ENCODE peak calls at places on chromosome 12, in nine cellular contexts. One of them, this sample, is unnamed.

GRCh38 chr12:13465641-13466040 is 269.1 kb downstream of the EMP1 start:
- DNase-seq in Peyer's patch: no peak
- DNase-seq in A549: no peak
- DNase-seq in lower leg skin: no peak
- DNase-seq in heart left ventricle: peak; percentile 25
- DNase-seq in prostate gland: no peak
- DNase-seq in IMR-90: no peak
- DNase-seq in tibial nerve: no peak
- DNase-seq in HepG2: no peak
- DNase-seq in this sample: no peak

GRCh38 chr12:103482365-103482764 is 13.4 kb downstream of the C12orf42 start:
- DNase-seq in Peyer's patch: no peak
- DNase-seq in A549: no peak
- DNase-seq in lower leg skin: no peak
- DNase-seq in heart left ventricle: no peak
- DNase-seq in prostate gland: no peak
- DNase-seq in IMR-90: no peak
- DNase-seq in tibial nerve: no peak
- DNase-seq in HepG2: no peak
- DNase-seq in this sample: no peak

GRCh38 chr12:87127272-87127671 is 871.1 kb upstream of the MGAT4C start:
- DNase-seq in Peyer's patch: no peak
- DNase-seq in A549: no peak
- DNase-seq in lower leg skin: no peak
- DNase-seq in heart left ventricle: no peak
- DNase-seq in prostate gland: no peak
- DNase-seq in IMR-90: peak; percentile 61
- DNase-seq in tibial nerve: no peak
- DNase-seq in HepG2: no peak
- DNase-seq in this sample: no peak

GRCh38 chr12:113333877-113334785 is 778 bp downstream of the SLC8B1 start:
- DNase-seq in Peyer's patch: peak; percentile 54
- DNase-seq in A549: no peak
- DNase-seq in lower leg skin: peak; percentile 31
- DNase-seq in heart left ventricle: no peak
- DNase-seq in prostate gland: no peak
- DNase-seq in IMR-90: no peak
- DNase-seq in tibial nerve: no peak
- DNase-seq in HepG2: no peak
- DNase-seq in this sample: peak; percentile 39

GRCh38 chr12:121799175-121799841 is 4.5 kb upstream of the SETD1B start:
- DNase-seq in Peyer's patch: peak; percentile 83
- DNase-seq in A549: peak; percentile 94
- DNase-seq in lower leg skin: peak; percentile 82
- DNase-seq in heart left ventricle: peak; percentile 83
- DNase-seq in prostate gland: peak; percentile 84
- DNase-seq in IMR-90: peak; percentile 85
- DNase-seq in tibial nerve: peak; percentile 52
- DNase-seq in HepG2: peak; percentile 77
- DNase-seq in this sample: peak; percentile 70

GRCh38 chr12:101852998-101853397 is 22.2 kb upstream of the GNPTAB start:
- DNase-seq in Peyer's patch: no peak
- DNase-seq in A549: no peak
- DNase-seq in lower leg skin: no peak
- DNase-seq in heart left ventricle: no peak
- DNase-seq in prostate gland: no peak
- DNase-seq in IMR-90: no peak
- DNase-seq in tibial nerve: no peak
- DNase-seq in HepG2: no peak
- DNase-seq in this sample: no peak

GRCh38 chr12:4284306-4284705 is 10.7 kb downstream of the CCND2 start:
- DNase-seq in Peyer's patch: no peak
- DNase-seq in A549: no peak
- DNase-seq in lower leg skin: no peak
- DNase-seq in heart left ventricle: no peak
- DNase-seq in prostate gland: no peak
- DNase-seq in IMR-90: no peak
- DNase-seq in tibial nerve: no peak
- DNase-seq in HepG2: no peak
- DNase-seq in this sample: no peak

GRCh38 chr12:86837246-86837645 is 581.1 kb upstream of the MGAT4C start:
- DNase-seq in Peyer's patch: no peak
- DNase-seq in A549: no peak
- DNase-seq in lower leg skin: no peak
- DNase-seq in heart left ventricle: no peak
- DNase-seq in prostate gland: no peak
- DNase-seq in IMR-90: no peak
- DNase-seq in tibial nerve: no peak
- DNase-seq in HepG2: no peak
- DNase-seq in this sample: no peak

GRCh38 chr12:124508323-124509096 is 58.9 kb downstream of the NCOR2 start:
- DNase-seq in Peyer's patch: peak; percentile 59
- DNase-seq in A549: no peak
- DNase-seq in lower leg skin: no peak
- DNase-seq in heart left ventricle: no peak
- DNase-seq in prostate gland: no peak
- DNase-seq in IMR-90: peak; percentile 27
- DNase-seq in tibial nerve: peak; percentile 59
- DNase-seq in HepG2: no peak
- DNase-seq in this sample: no peak

GRCh38 chr12:99024870-99025269 is 379.8 kb downstream of the APAF1 start:
- DNase-seq in Peyer's patch: no peak
- DNase-seq in A549: no peak
- DNase-seq in lower leg skin: no peak
- DNase-seq in heart left ventricle: no peak
- DNase-seq in prostate gland: no peak
- DNase-seq in IMR-90: no peak
- DNase-seq in tibial nerve: no peak
- DNase-seq in HepG2: no peak
- DNase-seq in this sample: no peak

GRCh38 chr12:113955109-113955970 is 10.8 kb downstream of the RBM19 start:
- DNase-seq in Peyer's patch: peak; percentile 51
- DNase-seq in A549: peak; percentile 70
- DNase-seq in lower leg skin: no peak
- DNase-seq in heart left ventricle: no peak
- DNase-seq in prostate gland: no peak
- DNase-seq in IMR-90: peak; percentile 7
- DNase-seq in tibial nerve: no peak
- DNase-seq in HepG2: peak; percentile 49
- DNase-seq in this sample: peak; percentile 13

GRCh38 chr12:10395390-10395998 is 5.7 kb upstream of the KLRK1 start:
- DNase-seq in Peyer's patch: no peak
- DNase-seq in A549: peak; percentile 91
- DNase-seq in lower leg skin: peak; percentile 43
- DNase-seq in heart left ventricle: no peak
- DNase-seq in prostate gland: peak; percentile 75
- DNase-seq in IMR-90: peak; percentile 71
- DNase-seq in tibial nerve: no peak
- DNase-seq in HepG2: peak; percentile 85
- DNase-seq in this sample: peak; percentile 46

GRCh38 chr12:5060958-5061357 is 17.3 kb downstream of the KCNA5 start:
- DNase-seq in Peyer's patch: no peak
- DNase-seq in A549: no peak
- DNase-seq in lower leg skin: no peak
- DNase-seq in heart left ventricle: no peak
- DNase-seq in prostate gland: no peak
- DNase-seq in IMR-90: no peak
- DNase-seq in tibial nerve: no peak
- DNase-seq in HepG2: no peak
- DNase-seq in this sample: no peak

GRCh38 chr12:95993907-95994306 is 2.2 kb downstream of the HAL start:
- DNase-seq in Peyer's patch: no peak
- DNase-seq in A549: no peak
- DNase-seq in lower leg skin: no peak
- DNase-seq in heart left ventricle: no peak
- DNase-seq in prostate gland: no peak
- DNase-seq in IMR-90: no peak
- DNase-seq in tibial nerve: no peak
- DNase-seq in HepG2: no peak
- DNase-seq in this sample: no peak

GRCh38 chr12:18103624-18104023 is 13.6 kb upstream of the RERGL start:
- DNase-seq in Peyer's patch: no peak
- DNase-seq in A549: no peak
- DNase-seq in lower leg skin: no peak
- DNase-seq in heart left ventricle: no peak
- DNase-seq in prostate gland: no peak
- DNase-seq in IMR-90: no peak
- DNase-seq in tibial nerve: no peak
- DNase-seq in HepG2: no peak
- DNase-seq in this sample: no peak

GRCh38 chr12:89351489-89352241 is 636 bp downstream of the DUSP6 start:
- DNase-seq in Peyer's patch: peak; percentile 80
- DNase-seq in A549: peak; percentile 54
- DNase-seq in lower leg skin: no peak
- DNase-seq in heart left ventricle: peak; percentile 29
- DNase-seq in prostate gland: peak; percentile 13
- DNase-seq in IMR-90: peak; percentile 35
- DNase-seq in tibial nerve: no peak
- DNase-seq in HepG2: no peak
- DNase-seq in this sample: peak; percentile 55

GRCh38 chr12:106841471-106842302 is 67.2 kb downstream of the RIC8B start:
- DNase-seq in Peyer's patch: peak; percentile 54
- DNase-seq in A549: peak; percentile 59
- DNase-seq in lower leg skin: peak; percentile 22
- DNase-seq in heart left ventricle: peak; percentile 27
- DNase-seq in prostate gland: peak; percentile 21
- DNase-seq in IMR-90: peak; percentile 45
- DNase-seq in tibial nerve: no peak
- DNase-seq in HepG2: peak; percentile 30
- DNase-seq in this sample: peak; percentile 52

GRCh38 chr12:109927622-109928021 is 27.5 kb downstream of the TCHP start:
- DNase-seq in Peyer's patch: peak; percentile 73
- DNase-seq in A549: peak; percentile 64
- DNase-seq in lower leg skin: no peak
- DNase-seq in heart left ventricle: no peak
- DNase-seq in prostate gland: no peak
- DNase-seq in IMR-90: peak; percentile 41
- DNase-seq in tibial nerve: no peak
- DNase-seq in HepG2: peak; percentile 44
- DNase-seq in this sample: peak; percentile 53

DNA sequence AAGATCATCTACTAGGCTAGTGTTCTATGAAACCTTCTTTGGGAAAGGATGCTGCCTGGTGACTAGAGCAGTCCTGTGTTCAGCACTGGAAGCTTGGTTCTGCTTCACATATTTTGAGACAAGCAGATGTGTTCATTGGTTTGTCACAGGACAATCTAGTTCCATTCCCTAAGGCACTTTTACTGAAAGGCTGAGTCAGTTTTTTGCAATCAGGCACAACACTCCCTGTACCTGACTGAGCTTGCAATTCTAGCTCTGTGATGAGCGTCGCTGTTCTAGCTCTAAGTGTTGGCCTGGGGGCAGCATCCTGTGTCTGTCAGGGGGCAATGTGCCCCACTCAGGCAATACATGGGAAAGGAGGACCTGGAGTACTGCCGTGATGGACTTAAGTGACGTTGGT is 144.4 kb downstream of the CAND1 start:
- DNase-seq in Peyer's patch: no peak
- DNase-seq in A549: no peak
- DNase-seq in lower leg skin: no peak
- DNase-seq in heart left ventricle: no peak
- DNase-seq in prostate gland: no peak
- DNase-seq in IMR-90: no peak
- DNase-seq in tibial nerve: no peak
- DNase-seq in HepG2: no peak
- DNase-seq in this sample: no peak
- TF ChIP-seq CTCF in Peyer's patch: no peak
- TF ChIP-seq CTCF in A549: no peak
- TF ChIP-seq CTCF in lower leg skin: no peak
- TF ChIP-seq CTCF in heart left ventricle: no peak
- TF ChIP-seq CTCF in prostate gland: no peak
- TF ChIP-seq CTCF in IMR-90: no peak
- TF ChIP-seq CTCF in tibial nerve: no peak
- TF ChIP-seq CTCF in HepG2: no peak
- TF ChIP-seq CTCF in this sample: no peak

DNA sequence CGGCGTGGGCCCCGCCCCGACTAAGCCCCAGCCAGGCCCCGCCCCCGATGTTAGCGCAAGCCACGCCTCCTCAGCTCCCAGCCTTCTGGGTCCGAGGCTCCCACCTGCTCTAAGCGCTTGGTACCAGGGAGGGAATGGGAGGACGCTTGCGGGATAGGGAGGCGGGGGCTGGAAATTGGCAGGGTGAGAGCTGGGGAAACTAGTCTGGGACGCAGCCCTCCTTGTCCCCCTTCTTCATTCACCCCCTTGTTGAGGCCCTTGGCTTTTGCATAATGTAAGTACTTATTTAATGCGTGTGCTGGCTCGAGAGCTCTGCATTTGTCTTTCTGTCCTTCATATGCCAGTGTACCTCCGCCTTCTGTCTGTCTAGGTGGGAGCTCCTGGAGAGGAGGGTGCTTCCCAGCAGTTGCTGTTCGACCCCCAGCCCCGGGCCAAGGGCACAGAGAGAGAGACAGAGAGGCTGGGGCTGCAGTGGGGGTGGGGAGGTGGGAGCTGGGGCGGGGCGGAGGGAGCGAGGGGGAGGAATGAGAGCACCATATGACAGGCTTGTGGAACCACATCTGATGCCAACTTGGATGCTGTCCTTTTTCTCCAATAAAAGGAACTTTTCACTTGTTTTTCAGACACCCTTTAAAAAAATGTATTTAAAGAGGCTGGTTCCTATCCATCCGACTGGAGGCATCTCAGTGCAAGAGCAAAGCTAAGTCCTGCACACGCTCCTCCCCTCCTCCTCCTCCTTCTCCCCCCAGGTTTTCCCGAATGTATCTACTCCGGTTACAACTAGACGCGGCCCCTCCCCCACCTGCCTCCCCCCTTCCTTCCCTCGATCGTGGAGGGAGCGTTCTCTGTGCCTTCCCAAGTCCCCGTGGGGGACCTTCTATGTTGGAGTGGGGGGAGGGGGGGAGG is 25.6 kb upstream of the MAP1LC3B2 start:
- DNase-seq in Peyer's patch: peak; percentile 92
- DNase-seq in A549: peak; percentile 87
- DNase-seq in lower leg skin: peak; percentile 75
- DNase-seq in heart left ventricle: peak; percentile 68
- DNase-seq in prostate gland: peak; percentile 80
- DNase-seq in IMR-90: peak; percentile 83
- DNase-seq in tibial nerve: peak; percentile 68
- DNase-seq in HepG2: no peak
- DNase-seq in this sample: peak; percentile 83
- TF ChIP-seq POLR2A in Peyer's patch: no peak
- TF ChIP-seq POLR2A in A549: no peak
- TF ChIP-seq POLR2A in lower leg skin: no peak
- TF ChIP-seq POLR2A in heart left ventricle: no peak
- TF ChIP-seq POLR2A in prostate gland: peak; percentile 48
- TF ChIP-seq POLR2A in IMR-90: no peak
- TF ChIP-seq POLR2A in tibial nerve: peak; percentile 64
- TF ChIP-seq POLR2A in HepG2: no peak
- TF ChIP-seq POLR2A in this sample: no peak

GRCh38 chr12:72282721-72283120 is 10.6 kb downstream of the TRHDE start:
- DNase-seq in Peyer's patch: no peak
- DNase-seq in A549: no peak
- DNase-seq in lower leg skin: no peak
- DNase-seq in heart left ventricle: no peak
- DNase-seq in prostate gland: no peak
- DNase-seq in IMR-90: no peak
- DNase-seq in tibial nerve: no peak
- DNase-seq in HepG2: no peak
- DNase-seq in this sample: no peak
- TF ChIP-seq CTCF in Peyer's patch: no peak
- TF ChIP-seq CTCF in A549: peak; percentile 28
- TF ChIP-seq CTCF in lower leg skin: no peak
- TF ChIP-seq CTCF in heart left ventricle: no peak
- TF ChIP-seq CTCF in prostate gland: no peak
- TF ChIP-seq CTCF in IMR-90: peak; percentile 58
- TF ChIP-seq CTCF in tibial nerve: no peak
- TF ChIP-seq CTCF in HepG2: peak; percentile 31
- TF ChIP-seq CTCF in this sample: peak; percentile 53

GRCh38 chr12:570237-570925 is 92.9 kb downstream of the NINJ2 start:
- DNase-seq in Peyer's patch: peak; percentile 87
- DNase-seq in A549: peak; percentile 93
- DNase-seq in lower leg skin: peak; percentile 74
- DNase-seq in heart left ventricle: peak; percentile 82
- DNase-seq in prostate gland: peak; percentile 44
- DNase-seq in IMR-90: peak; percentile 82
- DNase-seq in tibial nerve: peak; percentile 61
- DNase-seq in HepG2: peak; percentile 77
- DNase-seq in this sample: peak; percentile 59
- TF ChIP-seq POLR2A in Peyer's patch: peak; percentile 60
- TF ChIP-seq POLR2A in A549: peak; percentile 53
- TF ChIP-seq POLR2A in lower leg skin: no peak
- TF ChIP-seq POLR2A in heart left ventricle: peak; percentile 55
- TF ChIP-seq POLR2A in prostate gland: no peak
- TF ChIP-seq POLR2A in IMR-90: no peak
- TF ChIP-seq POLR2A in tibial nerve: peak; percentile 59
- TF ChIP-seq POLR2A in HepG2: peak; percentile 36
- TF ChIP-seq POLR2A in this sample: peak; percentile 29

This sample was measured in body of pancreas.